ENCODE peak calls at places on chromosomes 5 and 9, in nine cellular contexts. N is hepatocyte; S is CD8-positive, alpha-beta T cell; D is fibroblast of pulmonary artery; T is fibroblast of lung; Q is cardiac muscle cell; L is body of pancreas; A is spleen; G is psoas muscle. I is an unnamed sample.

GRCh38 chr9:126375386-126375785 is 48.8 kb downstream of the MVB12B start:
- DNase-seq in S (no peak), N (peak; percentile 39), T (peak; percentile 46), L (no peak), G (no peak), Q (no peak), A (no peak), D (peak; percentile 16), I (no peak)

GRCh38 chr9:84701801-84702200 is 32.3 kb downstream of the NTRK2 start:
- DNase-seq in D (no peak), Q (no peak), T (no peak), G (no peak), S (no peak), L (no peak), A (no peak), N (no peak), I (no peak)

GRCh38 chr5:181173027-181173419 is 25.6 kb downstream of the OR2V2 start:
- DNase-seq in A (no peak), N (no peak), G (no peak), D (no peak), Q (no peak), S (no peak), T (no peak), L (no peak), I (no peak)

GRCh38 chr5:178632305-178632704 is 5.5 kb upstream of the CLK4 start:
- DNase-seq in L (no peak), D (no peak), Q (no peak), A (no peak), G (no peak), N (no peak), T (no peak), S (no peak), I (no peak)

GRCh38 chr5:172542651-172543131 is 88.4 kb upstream of the SH3PXD2B start:
- DNase-seq in D (no peak), L (no peak), N (no peak), Q (no peak), A (peak; percentile 43), G (no peak), T (no peak), S (no peak), I (no peak)

GRCh38 chr5:56281489-56282163 is 48.5 kb upstream of the ANKRD55 start:
- DNase-seq in L (no peak), N (no peak), A (no peak), T (no peak), G (no peak), Q (no peak), D (no peak), S (no peak), I (no peak)

GRCh38 chr9:106878081-106878837 is 15.3 kb downstream of the ZNF462 start:
- DNase-seq in L (no peak), S (no peak), T (no peak), A (no peak), N (no peak), G (no peak), Q (no peak), D (no peak), I (no peak)

GRCh38 chr5:167489202-167489601 is 802.2 kb upstream of the WWC1 start:
- DNase-seq in A (no peak), L (no peak), N (no peak), G (no peak), S (no peak), D (peak; percentile 54), T (peak; percentile 78), Q (no peak), I (no peak)

GRCh38 chr9:16202221-16202620 is 649.4 kb downstream of the CCDC171 start:
- DNase-seq in D (no peak), T (peak; percentile 60), G (no peak), A (no peak), N (no peak), L (no peak), S (no peak), Q (no peak), I (no peak)

GRCh38 chr9:70421272-70422180 is 7.1 kb upstream of the KLF9 start:
- DNase-seq in A (no peak), L (peak; percentile 32), T (peak; percentile 64), S (peak; percentile 13), G (no peak), N (peak; percentile 13), D (peak; percentile 75), Q (no peak), I (no peak)

GRCh38 chr5:67305913-67306710 is 109.5 kb upstream of the CD180 start:
- DNase-seq in Q (no peak), L (no peak), G (no peak), D (peak; percentile 65), S (no peak), N (no peak), A (no peak), T (peak; percentile 46), I (no peak)

GRCh38 chr5:134846641-134846960 is 833 bp downstream of the C5orf24 start:
- DNase-seq in G (no peak), D (peak; percentile 22), T (peak; percentile 33), Q (peak; percentile 30), A (no peak), N (peak; percentile 24), L (no peak), S (no peak), I (no peak)

GRCh38 chr9:135588886-135589595 is 27.5 kb downstream of the PAEP start:
- DNase-seq in A (peak; percentile 59), T (no peak), D (no peak), Q (no peak), L (no peak), G (peak; percentile 39), S (no peak), N (peak; percentile 4), I (no peak)

GRCh38 chr9:135612981-135613910 is 26.1 kb downstream of the GLT6D1 start:
- DNase-seq in N (no peak), A (no peak), G (no peak), Q (no peak), T (no peak), D (no peak), S (no peak), L (no peak), I (no peak)

GRCh38 chr9:89674667-89675402 is 70.0 kb downstream of the GADD45G start:
- DNase-seq in A (no peak), S (no peak), G (peak; percentile 78), N (peak; percentile 79), Q (no peak), L (peak; percentile 43), T (peak; percentile 15), D (no peak), I (no peak)

GRCh38 chr9:96139592-96140251 is 162.3 kb downstream of the HSD17B3 start:
- DNase-seq in A (no peak), L (no peak), T (peak; percentile 87), N (peak; percentile 86), Q (no peak), D (peak; percentile 71), S (no peak), G (no peak), I (peak; percentile 74)

GRCh38 chr9:106675780-106676179 is 187.2 kb upstream of the ZNF462 start:
- DNase-seq in T (no peak), G (peak; percentile 79), S (no peak), N (no peak), A (no peak), D (no peak), L (no peak), Q (no peak), I (no peak)

GRCh38 chr5:179599100-179599499 is 24.4 kb downstream of the HNRNPH1 start:
- DNase-seq in N (no peak), G (no peak), D (no peak), S (no peak), A (no peak), Q (no peak), L (no peak), T (no peak), I (no peak)

GRCh38 chr5:98349251-98349989 is 424.0 kb upstream of the RGMB start:
- DNase-seq in D (peak; percentile 66), L (no peak), S (no peak), N (no peak), T (peak; percentile 79), G (no peak), A (no peak), Q (no peak), I (no peak)

GRCh38 chr5:149732500-149733128 is 2.5 kb downstream of the PPARGC1B start:
- DNase-seq in Q (peak; percentile 24), T (no peak), D (no peak), N (peak; percentile 47), A (no peak), S (no peak), L (no peak), G (peak; percentile 87), I (no peak)
- H3K4me3 ChIP-seq in Q (peak overlapping the region; percentile 51), T (no peak overlapping the region), D (peak overlapping the region; percentile 77), N (peak overlapping the region; percentile 79), A (peak overlapping the region; percentile 98), S (peak overlapping the region; percentile 98), L (no peak overlapping the region), G (peak overlapping the region; percentile 95), I (peak overlapping the region; percentile 86)

GRCh38 chr5:16437974-16438373 is 27.6 kb downstream of the ZNF622 start:
- DNase-seq in N (no peak), A (no peak), D (peak; percentile 32), Q (no peak), L (no peak), T (no peak), G (no peak), S (no peak), I (no peak)
- TF ChIP-seq CTCF in N (no peak), A (no peak), D (peak; percentile 29), Q (peak; percentile 11), L (peak; percentile 34), T (no peak), G (peak; percentile 19), S (no peak), I (peak; percentile 9)

GRCh38 chr5:128021411-128021810 is 62.2 kb upstream of the SLC12A2 start:
- DNase-seq in S (no peak), L (no peak), G (no peak), T (peak; percentile 26), N (no peak), D (no peak), Q (no peak), A (no peak), I (no peak)
- H3K4me3 ChIP-seq in S (no peak overlapping the region), L (no peak overlapping the region), G (no peak overlapping the region), T (no peak overlapping the region), N (no peak overlapping the region), D (no peak overlapping the region), Q (no peak overlapping the region), A (no peak overlapping the region), I (no peak overlapping the region)

DNA sequence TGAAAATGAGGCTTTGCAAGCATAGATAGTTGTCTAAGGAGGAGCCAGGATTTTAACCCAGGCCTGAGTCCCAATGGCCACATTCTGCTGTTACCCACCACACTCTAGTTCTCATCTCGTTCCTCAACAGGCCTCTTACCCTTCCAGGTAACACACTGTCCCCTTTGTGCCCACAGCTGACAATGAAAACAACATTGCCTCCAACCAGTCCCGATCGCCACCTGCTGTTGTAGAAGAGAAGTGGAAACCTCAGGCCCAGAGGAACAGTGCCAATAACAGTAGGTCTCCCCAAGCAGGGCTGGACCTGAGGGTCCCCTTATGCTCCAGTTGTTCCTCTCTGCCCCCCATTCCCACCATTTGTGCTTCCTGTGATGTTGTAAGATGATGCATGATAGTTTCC is 30.4 kb downstream of the AMBP start:
- DNase-seq in S (no peak), N (no peak), Q (peak; percentile 29), D (peak; percentile 18), T (no peak), G (no peak), L (peak; percentile 50), A (no peak), I (no peak)
- TF ChIP-seq CTCF in S (no peak), N (peak; percentile 29), Q (peak; percentile 22), D (peak; percentile 39), T (no peak), G (no peak), L (peak; percentile 55), A (no peak), I (peak; percentile 27)

I was measured in HFF-Myc.